ENCODE peak calls at places on chromosome 4, in four cellular contexts. V, L, P and K are unnamed samples.

GRCh38 chr4:182126567-182126966 is 116.6 kb upstream of the TENM3 start:
- DNase-seq in V (no peak), L (no peak), P (no peak), K (no peak)

GRCh38 chr4:136342666-136343065 is 1189.6 kb downstream of the PCDH18 start:
- DNase-seq in V (no peak), P (no peak), L (no peak), K (no peak)

GRCh38 chr4:73599182-73599581 is 21.1 kb downstream of the RASSF6 start:
- DNase-seq in P (peak; percentile 30), V (peak; percentile 91), L (peak; percentile 95), K (no peak)

GRCh38 chr4:159298502-159298901 is 195.6 kb downstream of the RAPGEF2 start:
- DNase-seq in P (no peak), V (no peak), L (no peak), K (no peak)

GRCh38 chr4:9969526-9970398 is 51.5 kb downstream of the SLC2A9 start:
- DNase-seq in V (no peak), P (no peak), L (no peak), K (no peak)

GRCh38 chr4:75376543-75376942 is 137.7 kb downstream of the RCHY1 start:
- DNase-seq in V (no peak), P (no peak), L (no peak), K (no peak)

GRCh38 chr4:18937746-18938145 is 916.2 kb upstream of the LCORL start:
- DNase-seq in P (no peak), L (no peak), V (no peak), K (no peak)

GRCh38 chr4:55358668-55359067 is 12.6 kb downstream of the SRD5A3 start:
- DNase-seq in P (peak; percentile 44), V (no peak), L (no peak), K (no peak)

GRCh38 chr4:72997409-72997808 is 72.1 kb downstream of the COX18 start:
- DNase-seq in P (no peak), L (no peak), V (peak; percentile 17), K (no peak)

GRCh38 chr4:55004831-55005230 is 120.6 kb downstream of the KDR start:
- DNase-seq in V (no peak), P (no peak), L (no peak), K (no peak)

GRCh38 chr4:7890635-7891393 is 48.8 kb downstream of the AFAP1 start:
- DNase-seq in V (peak; percentile 57), P (no peak), L (peak; percentile 56), K (no peak)

GRCh38 chr4:159018062-159018629 is 84.7 kb upstream of the RAPGEF2 start:
- DNase-seq in V (no peak), L (no peak), P (peak; percentile 41), K (no peak)

GRCh38 chr4:661231-661630 is 12.8 kb downstream of the ATP5ME start:
- DNase-seq in V (no peak), P (no peak), L (no peak), K (no peak)

GRCh38 chr4:26050671-26051070 is 136.7 kb downstream of the SMIM20 start:
- DNase-seq in P (no peak), L (no peak), V (no peak), K (no peak)

GRCh38 chr4:24924309-24924781 is 11.5 kb upstream of the CCDC149 start:
- DNase-seq in V (no peak), L (no peak), P (no peak), K (no peak)

GRCh38 chr4:71602271-71602890 is 181.5 kb downstream of the GC start:
- DNase-seq in L (no peak), V (no peak), P (no peak), K (no peak)

GRCh38 chr4:73740353-73740778 is at the start of gene CXCL8:
- DNase-seq in L (peak; percentile 53), V (peak; percentile 90), P (peak; percentile 31), K (no peak)

GRCh38 chr4:182143822-182144620 is 99.2 kb upstream of the TENM3 start:
- DNase-seq in V (peak; percentile 40), P (no peak), L (no peak), K (no peak)

GRCh38 chr4:128386761-128387599 is 99.4 kb upstream of the PGRMC2 start:
- DNase-seq in V (peak; percentile 90), L (no peak), P (peak; percentile 43), K (no peak)

GRCh38 chr4:6275898-6276563 is 6.4 kb downstream of the WFS1 start:
- DNase-seq in V (no peak), L (peak; percentile 92), P (no peak), K (no peak)

GRCh38 chr4:103207673-103208072 is 9.5 kb upstream of the CENPE start:
- DNase-seq in L (peak; percentile 48), V (peak; percentile 11), P (no peak), K (peak; percentile 21)

GRCh38 chr4:68167706-68168105 is 38.0 kb upstream of the TMPRSS11F start:
- DNase-seq in V (no peak), L (no peak), P (no peak), K (no peak)

GRCh38 chr4:25884040-25884788 is 21.4 kb upstream of the SEL1L3 start:
- DNase-seq in L (no peak), P (no peak), V (no peak), K (no peak)

GRCh38 chr4:117400039-117400835 is 314.9 kb upstream of the TRAM1L1 start:
- DNase-seq in P (no peak), L (peak; percentile 68), V (peak; percentile 16), K (no peak)

GRCh38 chr4:157143365-157143764 is 67.4 kb downstream of the GLRB start:
- DNase-seq in P (no peak), V (no peak), L (no peak), K (no peak)

GRCh38 chr4:24380953-24381506 is 203.3 kb downstream of the DHX15 start:
- DNase-seq in P (no peak), L (no peak), V (no peak), K (no peak)

GRCh38 chr4:64713256-64713840 is 304.1 kb upstream of the TECRL start:
- DNase-seq in V (peak; percentile 28), P (peak; percentile 9), L (peak; percentile 38), K (no peak)

GRCh38 chr4:64784125-64784524 is 374.9 kb upstream of the TECRL start:
- DNase-seq in P (no peak), L (no peak), V (no peak), K (no peak)

GRCh38 chr4:180028682-180029081 is 2214.5 kb upstream of the TENM3 start:
- DNase-seq in V (peak; percentile 53), P (no peak), L (peak; percentile 58), K (peak; percentile 13)

GRCh38 chr4:95732061-95732460 is 107.8 kb upstream of the PDHA2 start:
- DNase-seq in P (no peak), V (peak; percentile 39), L (no peak), K (no peak)
- TF ChIP-seq RNF2 in P (no peak), V (no peak), L (no peak), K (no peak)

GRCh38 chr4:42672359-42673083 is 15.6 kb upstream of the ATP8A1 start:
- DNase-seq in V (no peak), L (no peak), P (no peak), K (no peak)

GRCh38 chr4:42673084-42673429 is 16.2 kb upstream of the ATP8A1 start:
- DNase-seq in P (no peak), V (no peak), L (no peak), K (no peak)

GRCh38 chr4:42676066-42676951 is 19.4 kb upstream of the ATP8A1 start:
- DNase-seq in V (no peak), P (no peak), L (no peak), K (no peak)

GRCh38 chr4:42671431-42672194 is 14.7 kb upstream of the ATP8A1 start:
- DNase-seq in P (no peak), V (no peak), L (no peak), K (no peak)
- TF ChIP-seq RNF2 in P (no peak), V (no peak), L (no peak), K (no peak)

GRCh38 chr4:77073106-77073858 is 2.5 kb downstream of the CCNI start:
- DNase-seq in P (no peak), L (no peak), V (no peak), K (no peak)
- TF ChIP-seq RNF2 in P (no peak), L (no peak), V (no peak), K (no peak)

GRCh38 chr4:140724780-140725179 is 31.4 kb downstream of the TBC1D9 start:
- DNase-seq in L (no peak), P (no peak), V (no peak), K (no peak)
- TF ChIP-seq RNF2 in L (no peak), P (no peak), V (no peak), K (no peak)

DNA sequence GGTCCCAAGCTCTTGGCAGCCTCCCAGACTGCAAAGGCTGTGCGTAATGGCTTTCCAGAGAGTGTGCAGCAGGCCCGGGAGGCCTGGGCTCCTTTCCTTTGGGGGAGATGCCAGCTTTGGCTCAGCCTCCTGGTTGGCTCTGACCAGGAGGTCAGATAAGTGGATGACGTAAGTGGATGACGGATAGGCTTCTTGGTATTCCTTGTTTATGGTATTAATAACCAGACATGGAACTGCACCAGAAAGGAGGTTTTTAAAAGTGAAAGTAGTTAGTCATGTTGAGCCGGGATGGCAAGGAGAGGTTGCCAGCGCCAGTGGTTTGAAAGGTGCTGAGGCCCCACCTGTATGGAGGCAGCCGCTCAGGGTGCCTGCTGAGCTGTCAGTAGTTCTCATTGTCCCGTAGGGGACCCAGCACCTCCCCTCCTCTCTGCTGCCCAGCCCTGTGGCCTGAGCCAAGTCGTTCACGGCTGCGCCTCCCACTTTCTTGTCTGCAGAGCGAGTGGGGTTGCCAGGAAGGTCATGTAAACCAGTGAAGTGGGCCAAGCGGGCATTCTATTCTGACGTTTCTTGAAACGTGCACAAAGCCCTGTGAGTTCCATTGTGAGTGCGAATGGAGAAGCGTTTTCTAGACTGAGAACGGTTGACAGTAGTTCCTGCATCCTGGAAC is 28.7 kb upstream of the STOX2 start:
- DNase-seq in P (no peak), L (no peak), V (peak; percentile 62), K (no peak)
- TF ChIP-seq RNF2 in P (no peak), L (no peak), V (no peak), K (no peak)

GRCh38 chr4:185011408-185011807 is 6.9 kb upstream of the HELT start:
- DNase-seq in P (no peak), V (no peak), L (peak; percentile 14), K (no peak)
- TF ChIP-seq RNF2 in P (no peak), V (no peak), L (no peak), K (no peak)

GRCh38 chr4:11702886-11703555 is 274.3 kb upstream of the HS3ST1 start:
- DNase-seq in P (no peak), V (no peak), L (no peak), K (no peak)
- TF ChIP-seq RNF2 in P (no peak), V (no peak), L (no peak), K (no peak)

GRCh38 chr4:69750346-69750745 is 10.1 kb downstream of the SULT1B1 start:
- DNase-seq in P (no peak), V (no peak), L (no peak), K (no peak)

GRCh38 chr4:69749771-69750170 is 10.6 kb downstream of the SULT1B1 start:
- DNase-seq in V (no peak), L (no peak), P (no peak), K (no peak)

GRCh38 chr4:69757464-69757863 is 3.0 kb downstream of the SULT1B1 start:
- DNase-seq in L (no peak), P (no peak), V (no peak), K (no peak)

GRCh38 chr4:69754926-69755580 is 5.4 kb downstream of the SULT1B1 start:
- DNase-seq in P (no peak), L (peak; percentile 60), V (no peak), K (no peak)

DNA sequence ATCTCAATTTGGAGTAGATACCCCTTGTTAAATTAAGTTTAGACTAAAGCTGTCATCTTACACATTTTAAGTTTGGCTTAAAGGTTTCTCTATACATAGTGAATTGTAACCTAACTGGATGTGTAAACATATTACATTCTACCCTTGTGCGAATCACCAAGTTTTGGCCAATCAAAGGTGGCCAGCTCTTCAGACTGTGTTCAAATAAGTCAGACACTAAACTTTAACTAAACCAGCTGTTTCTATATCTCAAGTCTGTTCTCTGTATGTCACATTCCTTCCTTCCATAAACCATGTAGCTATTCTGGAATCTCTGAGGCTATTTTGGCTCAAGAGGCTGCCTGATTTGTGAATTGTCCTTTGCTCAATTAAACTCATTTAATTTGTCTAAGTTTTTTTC is 6.8 kb downstream of the SULT1B1 start:
- DNase-seq in P (no peak), L (no peak), V (no peak), K (no peak)
- TF ChIP-seq RNF2 in P (no peak), L (no peak), V (no peak), K (no peak)